ENCODE peak calls at places on chromosomes 4 and X, in four cellular contexts. Y is pancreas, W is A549, K is heart left ventricle. D is an unnamed sample.

GRCh38 chr4:174120446-174121142 is 162.9 kb downstream of the FBXO8 start:
- DNase-seq in Y (peak), K (peak), W (peak), D (peak)

GRCh38 chr4:4492161-4492847 is 49.5 kb downstream of the STX18 start:
- DNase-seq in K (no peak), W (no peak), Y (no peak), D (no peak)

GRCh38 chr4:24089831-24090531 is 200.1 kb upstream of the PPARGC1A start:
- DNase-seq in Y (no peak), W (no peak), K (no peak), D (no peak)

GRCh38 chrX:25015486-25016360 is at the start of gene ARX:
- DNase-seq in Y (peak), W (peak), K (peak), D (no peak)

GRCh38 chrX:114903618-114904017 is 113.8 kb downstream of the IL13RA2 start:
- DNase-seq in W (no peak), K (no peak), Y (no peak), D (no peak)

GRCh38 chr4:180960758-180961401 is 1282.3 kb upstream of the TENM3 start:
- DNase-seq in W (no peak), K (no peak), Y (no peak), D (no peak)

GRCh38 chr4:169314906-169315305 is 44.1 kb upstream of the SH3RF1 start:
- DNase-seq in Y (peak), K (peak), W (peak), D (no peak)

GRCh38 chr4:20520901-20521300 is 179.4 kb upstream of the PACRGL start:
- DNase-seq in W (no peak), K (no peak), Y (no peak), D (no peak)

GRCh38 chr4:165631912-165632311 is 241.1 kb upstream of the TLL1 start:
- DNase-seq in W (no peak), Y (no peak), K (no peak), D (no peak)

GRCh38 chr4:55124337-55125076 is 888 bp downstream of the KDR start:
- DNase-seq in K (peak), W (no peak), Y (no peak), D (no peak)
- H3K4me3 ChIP-seq in K (peak), W (no peak), Y (no peak), D (no peak)

GRCh38 chr4:6222761-6223292 is 22.5 kb upstream of the JAKMIP1 start:
- DNase-seq in K (no peak), Y (no peak), W (no peak), D (no peak)

GRCh38 chr4:6217716-6218381 is 17.5 kb upstream of the JAKMIP1 start:
- DNase-seq in K (no peak), Y (no peak), W (no peak), D (no peak)

GRCh38 chr4:6221851-6222760 is 21.8 kb upstream of the JAKMIP1 start:
- DNase-seq in W (no peak), Y (peak), K (peak), D (no peak)

GRCh38 chr4:6224725-6225124 is 24.4 kb upstream of the JAKMIP1 start:
- DNase-seq in K (no peak), W (no peak), Y (no peak), D (no peak)

GRCh38 chr4:6221296-6221850 is 21.0 kb upstream of the JAKMIP1 start:
- DNase-seq in W (no peak), Y (no peak), K (no peak), D (no peak)
- H3K4me3 ChIP-seq in W (no peak), Y (no peak), K (peak), D (no peak)

GRCh38 chr4:38985363-38986065 is 46.7 kb downstream of the TMEM156 start:
- DNase-seq in W (no peak), K (no peak), Y (no peak), D (no peak)
- H3K4me3 ChIP-seq in W (no peak), K (no peak), Y (no peak), D (no peak)

GRCh38 chr4:42501624-42502401 is 104.5 kb downstream of the SHISA3 start:
- DNase-seq in W (no peak), K (no peak), Y (no peak), D (no peak)
- H3K4me3 ChIP-seq in W (no peak), K (no peak), Y (no peak), D (no peak)

DNA sequence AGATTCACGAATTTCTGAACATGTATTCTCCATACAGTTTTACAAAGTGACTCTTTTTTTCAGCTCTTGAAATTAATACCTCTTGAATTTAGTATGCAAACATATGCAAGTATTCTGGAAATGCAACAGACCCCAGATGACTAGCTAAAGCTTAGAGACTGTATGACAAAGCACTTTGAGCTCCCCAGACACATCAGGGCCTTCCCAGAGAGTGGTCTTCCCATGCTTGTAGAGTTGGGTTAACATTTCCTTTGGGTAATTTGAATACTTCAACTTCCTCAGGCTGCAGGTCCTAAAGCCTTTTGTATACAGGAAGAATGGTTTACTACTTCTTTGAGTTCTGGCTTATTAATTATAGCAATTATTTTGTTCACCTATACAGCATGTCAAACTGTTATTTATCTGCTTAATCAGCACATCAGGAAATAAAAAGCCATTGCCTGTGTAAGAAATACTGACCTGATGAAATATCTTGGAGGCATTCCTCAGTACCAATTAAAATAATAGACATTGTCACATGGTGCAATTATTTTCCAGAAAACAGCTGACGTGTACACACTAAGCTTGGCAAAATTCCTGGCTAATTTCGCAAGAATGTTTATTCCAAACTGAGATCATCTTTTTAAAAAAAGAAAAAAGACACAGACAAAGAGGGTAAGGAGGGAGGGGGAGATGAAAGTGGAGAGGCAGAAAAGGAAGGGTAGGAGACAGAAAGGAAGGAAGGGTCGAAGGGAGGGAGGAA is 62.1 kb upstream of the NFKB1 start:
- DNase-seq in Y (no peak), K (peak), W (peak), D (peak)
- H3K4me3 ChIP-seq in Y (no peak), K (no peak), W (no peak), D (no peak)

GRCh38 chr4:119297795-119298194 is 24.1 kb downstream of the FABP2 start:
- DNase-seq in W (no peak), K (no peak), Y (no peak), D (no peak)
- H3K4me3 ChIP-seq in W (no peak), K (no peak), Y (no peak), D (no peak)

GRCh38 chr4:123841431-123842121 is 445.0 kb downstream of the SPRY1 start:
- DNase-seq in Y (no peak), K (no peak), W (no peak), D (no peak)
- H3K4me3 ChIP-seq in Y (no peak), K (no peak), W (no peak), D (no peak)

D was measured in LNCaP clone FGC.